ENCODE peak calls at places on chromosomes 5 and 9, in seven cellular contexts. I is RWPE1, D is A549, X is mammary epithelial cell, L is heart left ventricle, T is A673, B is adrenal gland. G is an unnamed sample.

GRCh38 chr5:10632110-10632903 is 68.4 kb downstream of the ANKRD33B start:
- DNase-seq in X (no peak), T (no peak), L (no peak), B (no peak), D (no peak), I (no peak), G (no peak)

GRCh38 chr5:172616730-172617129 is 24.3 kb upstream of the NEURL1B start:
- DNase-seq in D (no peak), L (peak), I (no peak), T (no peak), X (no peak), B (peak), G (no peak)

GRCh38 chr9:80285325-80285724 is 713.6 kb downstream of the TLE4 start:
- DNase-seq in T (peak), L (no peak), D (no peak), I (peak), B (no peak), X (peak), G (no peak)

GRCh38 chr9:132037470-132037869 is 42.2 kb downstream of the MED27 start:
- DNase-seq in I (no peak), T (no peak), B (no peak), D (no peak), X (no peak), L (no peak), G (no peak)

GRCh38 chr5:76952795-76953536 is at the start of gene CRHBP:
- DNase-seq in I (no peak), L (no peak), T (no peak), D (no peak), X (no peak), B (no peak), G (no peak)

GRCh38 chr5:57595530-57596098 is 113.0 kb upstream of the ACTBL2 start:
- DNase-seq in X (no peak), L (no peak), B (no peak), T (no peak), I (no peak), D (no peak), G (no peak)

GRCh38 chr5:16137177-16137576 is 42.4 kb downstream of the MARCHF11 start:
- DNase-seq in X (no peak), D (no peak), B (no peak), T (peak), I (no peak), L (no peak), G (no peak)

GRCh38 chr9:134666208-134666607 is 24.6 kb downstream of the COL5A1 start:
- DNase-seq in L (no peak), X (no peak), D (no peak), T (no peak), I (no peak), B (no peak), G (no peak)

GRCh38 chr5:83321656-83322055 is 149.9 kb upstream of the VCAN start:
- DNase-seq in X (no peak), T (peak), I (no peak), D (no peak), B (no peak), L (no peak), G (no peak)

GRCh38 chr5:81579525-81579924 is 171.4 kb downstream of the SSBP2 start:
- DNase-seq in T (peak), I (no peak), L (no peak), X (peak), B (no peak), D (no peak), G (no peak)

GRCh38 chr5:33726422-33727165 is 165.2 kb downstream of the ADAMTS12 start:
- DNase-seq in L (no peak), I (no peak), D (no peak), X (peak), B (no peak), T (no peak), G (no peak)

GRCh38 chr5:20617876-20618275 is 629.9 kb upstream of the CDH18 start:
- DNase-seq in D (no peak), B (no peak), T (no peak), L (no peak), X (no peak), I (no peak), G (no peak)

GRCh38 chr5:150224483-150225027 is 34.7 kb downstream of the SLC6A7 start:
- DNase-seq in L (no peak), T (no peak), I (no peak), X (no peak), B (no peak), D (no peak), G (no peak)

GRCh38 chr5:139461698-139462097 is 845 bp downstream of the ECSCR start:
- DNase-seq in L (no peak), X (no peak), T (no peak), I (no peak), B (no peak), D (no peak), G (no peak)

GRCh38 chr5:156497816-156498215 is 170.9 kb downstream of the SGCD start:
- DNase-seq in D (no peak), X (no peak), B (no peak), T (no peak), I (no peak), L (no peak), G (no peak)

GRCh38 chr9:76013797-76014196 is 123.3 kb downstream of the PCSK5 start:
- DNase-seq in X (no peak), D (no peak), B (no peak), T (no peak), L (no peak), I (no peak), G (no peak)

GRCh38 chr9:101028346-101029299 is at the start of gene PLPPR1:
- DNase-seq in L (peak), X (peak), I (peak), D (peak), B (peak), T (peak), G (peak)

GRCh38 chr9:114314256-114314867 is 8.5 kb upstream of the ORM1 start:
- DNase-seq in X (peak), T (no peak), I (no peak), L (no peak), B (peak), D (no peak), G (no peak)

GRCh38 chr9:117188394-117188793 is 226.5 kb downstream of the ASTN2 start:
- DNase-seq in X (no peak), T (no peak), B (no peak), I (no peak), L (no peak), D (no peak), G (no peak)

GRCh38 chr9:20321683-20322082 is 300.6 kb downstream of the MLLT3 start:
- DNase-seq in B (no peak), D (no peak), X (no peak), T (peak), I (no peak), L (no peak), G (no peak)

GRCh38 chr5:74434124-74434899 is 206.2 kb downstream of the ENC1 start:
- DNase-seq in I (no peak), X (no peak), D (no peak), T (peak), L (peak), B (no peak), G (no peak)

GRCh38 chr5:60842859-60843692 is 993 bp downstream of the ELOVL7 start:
- DNase-seq in T (no peak), B (no peak), I (peak), D (peak), L (no peak), X (peak), G (no peak)
- H3K27ac ChIP-seq in T (no peak), B (no peak), I (no peak), D (peak), L (no peak), X (peak), G (peak)

DNA sequence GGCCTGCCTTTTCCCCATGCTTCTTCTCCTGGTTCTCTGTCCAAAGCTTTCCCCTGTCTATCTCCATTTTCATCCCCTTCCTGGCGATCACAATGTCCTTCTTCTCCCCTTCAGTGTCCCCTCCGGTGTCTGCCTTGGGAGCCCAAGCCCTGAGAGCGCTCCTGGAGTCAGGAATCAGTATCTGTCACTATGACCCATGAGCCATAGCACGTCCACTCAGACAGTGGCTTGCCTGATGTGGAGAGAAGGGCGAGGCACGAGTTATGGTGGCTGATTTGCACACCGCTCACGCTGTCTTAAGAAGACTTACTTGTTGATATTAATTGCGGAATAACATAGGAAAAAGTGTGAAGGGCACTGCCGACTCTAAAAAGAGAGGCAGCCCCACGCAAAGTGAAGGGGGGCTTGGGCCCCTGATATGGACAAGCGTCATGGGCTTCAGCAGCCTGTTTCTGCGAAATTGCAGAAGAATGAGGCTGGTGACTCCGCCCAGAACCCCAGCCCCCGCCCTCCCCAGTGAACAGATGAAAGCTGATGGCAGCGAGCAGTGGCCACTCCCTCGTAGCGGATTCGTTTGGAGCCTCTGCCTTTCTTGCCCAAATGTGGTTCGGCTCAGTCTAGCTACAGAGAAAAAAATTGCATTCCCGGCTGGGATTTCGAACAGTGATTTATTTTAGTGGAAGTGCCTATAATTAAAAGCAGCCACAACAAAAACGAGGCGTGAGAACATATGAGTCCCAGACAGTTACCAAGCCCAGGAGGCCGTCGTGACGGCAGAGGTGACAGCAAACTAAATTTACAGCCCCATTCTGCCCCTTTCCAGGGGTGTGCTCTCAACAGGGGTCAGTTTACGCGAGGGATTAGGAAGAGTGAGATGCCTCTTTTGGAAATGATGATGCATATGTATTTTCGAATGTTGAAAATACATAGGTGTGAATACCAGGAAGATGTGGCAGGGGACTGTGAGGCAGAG is 149.8 kb downstream of the ICE1 start:
- DNase-seq in I (no peak), L (peak), T (peak), B (peak), X (no peak), D (no peak), G (no peak)
- H3K27ac ChIP-seq in I (no peak), L (peak), T (no peak), B (no peak), X (no peak), D (no peak), G (no peak)

GRCh38 chr5:35246928-35247644 is 16.8 kb upstream of the PRLR start:
- DNase-seq in X (no peak), I (no peak), B (peak), T (no peak), L (peak), D (no peak), G (no peak)

GRCh38 chr5:35247645-35248034 is 17.4 kb upstream of the PRLR start:
- DNase-seq in I (peak), D (no peak), B (peak), T (no peak), L (no peak), X (peak), G (no peak)

GRCh38 chr5:35246411-35246810 is 16.1 kb upstream of the PRLR start:
- DNase-seq in L (no peak), D (no peak), T (no peak), B (peak), X (no peak), I (no peak), G (no peak)

GRCh38 chr5:35252963-35253362 is 22.7 kb upstream of the PRLR start:
- DNase-seq in T (no peak), B (no peak), X (no peak), D (no peak), L (no peak), I (no peak), G (no peak)

GRCh38 chr5:35248843-35249780 is 18.8 kb upstream of the PRLR start:
- DNase-seq in X (no peak), B (no peak), T (no peak), L (no peak), I (no peak), D (no peak), G (no peak)
- H3K27ac ChIP-seq in X (no peak), B (peak), T (no peak), L (no peak), I (no peak), D (peak), G (no peak)

GRCh38 chr9:93463638-93464248 is 10.4 kb upstream of the FAM120AOS start:
- DNase-seq in I (no peak), D (no peak), L (no peak), X (no peak), B (no peak), T (no peak), G (no peak)
- H3K27ac ChIP-seq in I (no peak), D (no peak), L (no peak), X (no peak), B (no peak), T (no peak), G (no peak)

GRCh38 chr9:133573791-133574515 is 35.2 kb downstream of the FAM163B start:
- DNase-seq in X (no peak), I (no peak), B (no peak), D (no peak), L (no peak), T (no peak), G (no peak)

GRCh38 chr9:133570681-133571080 is 36.2 kb downstream of the ADAMTSL2 start:
- DNase-seq in X (no peak), D (no peak), B (no peak), L (no peak), I (no peak), T (no peak), G (no peak)

GRCh38 chr9:133571491-133571890 is 37.0 kb downstream of the ADAMTSL2 start:
- DNase-seq in X (no peak), B (no peak), I (no peak), T (no peak), L (no peak), D (no peak), G (no peak)

GRCh38 chr9:133572821-133573361 is 36.3 kb downstream of the FAM163B start:
- DNase-seq in D (no peak), X (no peak), I (no peak), L (peak), T (peak), B (peak), G (peak)

GRCh38 chr9:133571896-133572595 is 37.1 kb downstream of the FAM163B start:
- DNase-seq in B (no peak), L (no peak), I (no peak), D (no peak), T (no peak), X (no peak), G (no peak)
- H3K27ac ChIP-seq in B (no peak), L (no peak), I (no peak), D (no peak), T (no peak), X (no peak), G (no peak)

GRCh38 chr5:14057289-14057688 is 85.9 kb upstream of the TRIO start:
- DNase-seq in T (no peak), D (no peak), I (no peak), L (no peak), X (no peak), B (no peak), G (no peak)

GRCh38 chr5:14056039-14056438 is 87.1 kb upstream of the TRIO start:
- DNase-seq in X (no peak), D (no peak), T (no peak), B (no peak), L (no peak), I (no peak), G (no peak)

GRCh38 chr5:14054111-14054854 is 88.9 kb upstream of the TRIO start:
- DNase-seq in B (no peak), I (no peak), X (no peak), T (no peak), D (no peak), L (no peak), G (no peak)

GRCh38 chr5:14050821-14051220 is 92.3 kb upstream of the TRIO start:
- DNase-seq in I (no peak), L (no peak), B (no peak), D (no peak), X (no peak), T (no peak), G (no peak)

GRCh38 chr5:14054965-14055963 is 87.9 kb upstream of the TRIO start:
- DNase-seq in T (no peak), B (no peak), L (no peak), D (no peak), X (peak), I (no peak), G (no peak)
- H3K27ac ChIP-seq in T (no peak), B (no peak), L (no peak), D (peak), X (no peak), I (no peak), G (no peak)

DNA sequence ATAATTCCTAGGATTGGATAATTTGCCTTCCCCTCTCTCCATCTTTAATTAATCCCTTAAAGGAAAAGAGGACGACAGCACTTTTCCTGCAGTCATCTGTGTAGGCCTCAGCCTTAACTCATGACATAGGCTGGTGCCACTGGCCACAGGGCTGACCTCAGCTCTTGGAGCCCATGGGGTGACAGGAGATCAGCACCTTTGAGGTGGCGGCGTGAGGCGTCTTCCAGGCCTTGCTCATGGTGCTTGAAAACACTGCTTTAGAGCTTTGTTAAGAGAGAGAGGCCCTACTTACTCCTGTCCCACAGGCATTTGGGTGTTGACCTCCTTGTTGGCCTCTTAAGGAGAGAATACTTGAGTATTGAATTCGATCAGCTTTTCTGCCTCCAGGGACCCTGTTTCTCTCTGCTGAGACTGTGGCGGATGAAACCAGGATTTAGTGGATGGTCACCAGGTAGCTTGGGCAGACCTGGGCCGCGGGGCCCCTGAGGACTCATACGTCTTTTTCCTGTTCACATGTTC is 23.4 kb downstream of the TENT4A start:
- DNase-seq in D (no peak), I (no peak), L (no peak), B (no peak), X (no peak), T (no peak), G (no peak)
- H3K27ac ChIP-seq in D (no peak), I (peak), L (no peak), B (no peak), X (no peak), T (no peak), G (no peak)

G was measured in caudate nucleus.